ENCODE peak calls at places on chromosomes 5 and 9, in six cellular contexts. I is heart left ventricle; X is heart right ventricle; H is CD8-positive, alpha-beta memory T cell; V is pulmonary artery endothelial cell; R is activated T-cell treated with anti-CD3 and anti-CD28 coated beads, Interleukin-2, amount 50 U/mL, for 4 hours. N is an unnamed sample.
A peak's percentile ranks its signal among the peaks of the same experiment; 100 is the strongest.

GRCh38 chr9:83533296-83533695 is 4.9 kb downstream of the FRMD3 start:
- DNase-seq in I (no peak), X (no peak), H (no peak), V (no peak), R (no peak), N (no peak)

GRCh38 chr5:34749431-34749872 is 89.5 kb upstream of the TTC23L start:
- DNase-seq in I (no peak), X (no peak), H (no peak), V (no peak), R (no peak), N (no peak)

GRCh38 chr5:170380361-170380951 is 8.7 kb downstream of the KCNMB1 start:
- DNase-seq in I (no peak), X (no peak), H (no peak), V (no peak), R (no peak), N (no peak)

GRCh38 chr9:126421567-126422428 is 95.2 kb downstream of the MVB12B start:
- DNase-seq in I (no peak), X (no peak), H (no peak), V (no peak), R (no peak), N (no peak)

GRCh38 chr5:81207009-81207408 is 26.1 kb upstream of the CKMT2 start:
- DNase-seq in I (no peak), X (no peak), H (no peak), V (no peak), R (no peak), N (no peak)

GRCh38 chr5:124371121-124371706 is 375.2 kb downstream of the ZNF608 start:
- DNase-seq in I (no peak), X (no peak), H (no peak), V (no peak), R (no peak), N (no peak)

GRCh38 chr5:1341863-1342262 is 3.0 kb downstream of the CLPTM1L start:
- DNase-seq in I (no peak), X (no peak), H (no peak), V (no peak), R (no peak), N (no peak)

GRCh38 chr5:176873541-176874172 is 25.5 kb downstream of the HK3 start:
- DNase-seq in I (no peak), X (no peak), H (no peak), V (no peak), R (no peak), N (no peak)

GRCh38 chr9:93301291-93301811 is 117.4 kb downstream of the WNK2 start:
- DNase-seq in I (no peak), X (no peak), H (no peak), V (no peak), R (no peak), N (no peak)

GRCh38 chr5:56311306-56311904 is 78.3 kb upstream of the ANKRD55 start:
- DNase-seq in I (no peak), X (no peak), H (no peak), V (no peak), R (no peak), N (no peak)

GRCh38 chr5:158824167-158824882 is 275.4 kb downstream of the EBF1 start:
- DNase-seq in I (no peak), X (no peak), H (no peak), V (no peak), R (no peak), N (no peak)

GRCh38 chr9:70947519-70947918 is 173.9 kb downstream of the TRPM3 start:
- DNase-seq in I (no peak), X (no peak), H (no peak), V (no peak), R (no peak), N (no peak)

GRCh38 chr5:109877670-109878045 is 187.9 kb downstream of the MAN2A1 start:
- DNase-seq in I (no peak), X (no peak), H (no peak), V (no peak), R (no peak), N (no peak)

GRCh38 chr9:93115486-93115885 is 18.6 kb downstream of the NINJ1 start:
- DNase-seq in I (no peak), X (no peak), H (no peak), V (no peak), R (no peak), N (no peak)

GRCh38 chr9:135592625-135593024 is 31.1 kb downstream of the PAEP start:
- DNase-seq in I (no peak), X (no peak), H (no peak), V (no peak), R (no peak), N (no peak)

GRCh38 chr5:10866913-10867312 is 105.9 kb upstream of the DAP start:
- DNase-seq in I (no peak), X (no peak), H (no peak), V (no peak), R (no peak), N (no peak)

GRCh38 chr9:89247431-89248370 is 63.3 kb upstream of the CKS2 start:
- DNase-seq in I (no peak), X (no peak), H (no peak), V (no peak), R (no peak), N (no peak)

GRCh38 chr9:120765910-120766309 is 27.3 kb downstream of the FBXW2 start:
- DNase-seq in I (no peak), X (no peak), H (no peak), V (no peak), R (no peak), N (no peak)

GRCh38 chr9:125066839-125067619 is 76.3 kb downstream of the SCAI start:
- DNase-seq in I (no peak), X (no peak), H (no peak), V (no peak), R (no peak), N (no peak)

GRCh38 chr5:72121753-72122445 is 14.6 kb downstream of the MAP1B start:
- DNase-seq in I (no peak), X (no peak), H (no peak), V (no peak), R (no peak), N (no peak)

GRCh38 chr9:137305060-137305787 is 3.2 kb upstream of the NRARP start:
- DNase-seq in I (peak; percentile 82), X (peak; percentile 71), H (no peak), V (no peak), R (peak; percentile 49), N (no peak)

GRCh38 chr9:120412425-120412951 is 167.5 kb downstream of the CDK5RAP2 start:
- DNase-seq in I (no peak), X (no peak), H (no peak), V (no peak), R (no peak), N (no peak)

GRCh38 chr5:57231607-57232006 is 57.7 kb downstream of the GPBP1 start:
- DNase-seq in I (no peak), X (no peak), H (no peak), V (peak; percentile 49), R (no peak), N (no peak)

GRCh38 chr9:91127653-91128052 is 234.1 kb downstream of the AUH start:
- DNase-seq in I (no peak), X (no peak), H (no peak), V (no peak), R (no peak), N (no peak)

GRCh38 chr5:145834917-145835838 is at the start of gene PRELID2:
- DNase-seq in I (peak; percentile 89), X (peak; percentile 85), H (peak; percentile 38), V (peak; percentile 62), R (peak; percentile 31), N (no peak)

GRCh38 chr9:80797427-80797825 is 891.9 kb downstream of the TLE1 start:
- DNase-seq in I (no peak), X (no peak), H (no peak), V (no peak), R (no peak), N (no peak)

GRCh38 chr5:156208271-156208670 is 118.7 kb upstream of the SGCD start:
- DNase-seq in I (no peak), X (no peak), H (no peak), V (no peak), R (no peak), N (no peak)

GRCh38 chr9:13411827-13412226 is 132.3 kb upstream of the MPDZ start:
- DNase-seq in I (no peak), X (no peak), H (no peak), V (no peak), R (no peak), N (no peak)

GRCh38 chr9:135887021-135887507 is 20.3 kb downstream of the CAMSAP1 start:
- DNase-seq in I (peak; percentile 37), X (peak; percentile 61), H (no peak), V (no peak), R (no peak), N (no peak)

GRCh38 chr9:99030082-99030481 is 74.8 kb upstream of the TGFBR1 start:
- DNase-seq in I (no peak), X (no peak), H (no peak), V (no peak), R (no peak), N (no peak)

GRCh38 chr5:108797396-108797795 is 49.7 kb downstream of the FER start:
- DNase-seq in I (no peak), X (no peak), H (no peak), V (no peak), R (no peak), N (no peak)

GRCh38 chr5:53597894-53598293 is 37.5 kb downstream of the NDUFS4 start:
- DNase-seq in I (no peak), X (no peak), H (no peak), V (no peak), R (no peak), N (no peak)

GRCh38 chr9:78905387-78905786 is 608.5 kb downstream of the PSAT1 start:
- DNase-seq in I (no peak), X (no peak), H (no peak), V (no peak), R (no peak), N (no peak)

GRCh38 chr9:124388275-124389048 is 26.8 kb downstream of the PSMB7 start:
- DNase-seq in I (no peak), X (no peak), H (no peak), V (no peak), R (no peak), N (no peak)

GRCh38 chr5:179620293-179620692 is 3.2 kb downstream of the HNRNPH1 start:
- DNase-seq in I (no peak), X (no peak), H (no peak), V (no peak), R (no peak), N (no peak)

GRCh38 chr5:149645725-149646124 is 64.4 kb downstream of the ARHGEF37 start:
- DNase-seq in I (no peak), X (no peak), H (no peak), V (no peak), R (no peak), N (no peak)

GRCh38 chr9:137237759-137238726 is 3.0 kb upstream of the TUBB4B start:
- DNase-seq in I (no peak), X (no peak), H (no peak), V (no peak), R (no peak), N (no peak)